ENCODE peak calls at places on chromosomes 7 and 10, in eight cellular contexts. E is uterus, T is tibial nerve, A is testis, G is body of pancreas, N is heart left ventricle, H is HepG2, R is esophagus squamous epithelium. J is an unnamed sample.

GRCh38 chr7:52917982-52918578 is 117.4 kb upstream of the POM121L12 start:
- DNase-seq in E (no peak), T (no peak), A (peak; percentile 46), G (no peak), N (no peak), H (no peak), R (no peak), J (no peak)

GRCh38 chr10:7471720-7472367 is 61.0 kb upstream of the SFMBT2 start:
- DNase-seq in E (no peak), T (no peak), A (no peak), G (peak; percentile 37), N (no peak), H (no peak), R (no peak), J (peak; percentile 67)

GRCh38 chr10:28315140-28315539 is 12.3 kb upstream of the MPP7 start:
- DNase-seq in E (no peak), T (no peak), A (no peak), G (no peak), N (no peak), H (no peak), R (no peak), J (no peak)

GRCh38 chr10:43970018-43970698 is 321.5 kb upstream of the ZNF32 start:
- DNase-seq in E (no peak), T (no peak), A (no peak), G (no peak), N (no peak), H (no peak), R (no peak), J (no peak)

GRCh38 chr7:28631995-28632394 is 219.7 kb downstream of the CREB5 start:
- DNase-seq in E (no peak), T (no peak), A (no peak), G (no peak), N (no peak), H (no peak), R (no peak), J (no peak)

GRCh38 chr10:129968937-129969527 is 5.0 kb upstream of the EBF3 start:
- DNase-seq in E (no peak), T (no peak), A (peak; percentile 73), G (peak; percentile 45), N (peak; percentile 58), H (peak; percentile 9), R (no peak), J (no peak)

GRCh38 chr7:146319625-146320024 is 203.0 kb downstream of the CNTNAP2 start:
- DNase-seq in E (no peak), T (no peak), A (no peak), G (no peak), N (no peak), H (no peak), R (no peak), J (no peak)

GRCh38 chr7:57769958-57770357 is 320.0 kb downstream of the ZNF716 start:
- DNase-seq in E (no peak), T (no peak), A (peak; percentile 42), G (no peak), N (no peak), H (no peak), R (no peak), J (no peak)

GRCh38 chr10:59057350-59057749 is 119.1 kb upstream of the PHYHIPL start:
- DNase-seq in E (no peak), T (no peak), A (no peak), G (no peak), N (no peak), H (peak; percentile 67), R (no peak), J (no peak)

GRCh38 chr7:47394751-47395252 is 187.1 kb downstream of the TNS3 start:
- DNase-seq in E (peak; percentile 12), T (no peak), A (no peak), G (no peak), N (no peak), H (no peak), R (no peak), J (peak; percentile 1)

GRCh38 chr7:2792240-2792639 is 51.9 kb downstream of the GNA12 start:
- DNase-seq in E (no peak), T (no peak), A (no peak), G (no peak), N (no peak), H (no peak), R (no peak), J (no peak)

GRCh38 chr7:74481458-74482324 is 28.0 kb downstream of the GTF2IRD1 start:
- DNase-seq in E (no peak), T (no peak), A (no peak), G (no peak), N (no peak), H (no peak), R (no peak), J (no peak)

GRCh38 chr10:71753091-71753959 is 20.0 kb downstream of the VSIR start:
- DNase-seq in E (peak; percentile 40), T (no peak), A (peak; percentile 62), G (peak; percentile 83), N (peak; percentile 68), H (peak; percentile 81), R (no peak), J (peak; percentile 59)

GRCh38 chr10:57657164-57657765 is 610.4 kb downstream of the IPMK start:
- DNase-seq in E (peak; percentile 29), T (peak; percentile 14), A (peak; percentile 78), G (peak; percentile 52), N (peak; percentile 9), H (peak; percentile 53), R (no peak), J (peak; percentile 31)

GRCh38 chr10:50417906-50418697 is 166.8 kb upstream of the ASAH2 start:
- DNase-seq in E (peak; percentile 51), T (peak; percentile 37), A (peak; percentile 50), G (peak; percentile 59), N (peak; percentile 79), H (peak; percentile 31), R (peak; percentile 19), J (peak; percentile 63)

GRCh38 chr7:152076324-152076821 is 50.9 kb downstream of the GALNT11 start:
- DNase-seq in E (no peak), T (no peak), A (peak; percentile 49), G (peak; percentile 68), N (no peak), H (peak; percentile 18), R (no peak), J (peak; percentile 47)

DNA sequence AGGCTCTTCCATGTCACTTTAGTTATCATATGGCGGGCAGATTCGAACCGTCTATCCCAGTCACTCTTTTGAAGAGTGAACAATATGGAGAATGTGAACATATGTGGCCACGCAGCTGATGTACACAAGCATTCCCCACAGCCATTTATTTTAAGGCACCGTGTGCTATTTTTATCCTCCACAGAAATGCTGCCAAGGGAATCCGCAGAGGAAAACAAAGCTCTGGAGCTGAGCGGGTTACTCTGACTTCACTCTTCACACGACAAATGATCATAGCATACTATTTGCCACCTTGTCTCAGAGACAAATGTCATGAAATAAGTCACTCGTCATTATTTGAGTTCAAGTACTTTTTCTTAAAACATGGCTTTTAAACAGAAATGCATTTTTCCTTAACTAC is 100.3 kb downstream of the CTBP2 start:
- DNase-seq in E (no peak), T (no peak), A (no peak), G (no peak), N (no peak), H (no peak), R (no peak), J (no peak)
- H3K27ac ChIP-seq in E (peak overlapping the region; percentile 99), T (peak overlapping the region; percentile 93), A (peak overlapping the region; percentile 80), G (no peak overlapping the region), N (peak overlapping the region; percentile 88), H (no peak overlapping the region), R (peak overlapping the region; percentile 90), J (peak overlapping the region; percentile 91)

GRCh38 chr10:93181929-93182327 is 108.2 kb downstream of the CYP26A1 start:
- DNase-seq in E (no peak), T (no peak), A (no peak), G (no peak), N (no peak), H (no peak), R (no peak), J (no peak)

GRCh38 chr10:93182790-93183189 is 109.1 kb downstream of the CYP26A1 start:
- DNase-seq in E (no peak), T (no peak), A (no peak), G (no peak), N (no peak), H (no peak), R (no peak), J (no peak)

GRCh38 chr10:93181249-93181928 is 107.7 kb downstream of the CYP26A1 start:
- DNase-seq in E (no peak), T (no peak), A (no peak), G (no peak), N (no peak), H (no peak), R (no peak), J (no peak)

GRCh38 chr10:93175490-93175889 is 101.8 kb downstream of the CYP26A1 start:
- DNase-seq in E (no peak), T (no peak), A (no peak), G (no peak), N (no peak), H (no peak), R (no peak), J (no peak)

DNA sequence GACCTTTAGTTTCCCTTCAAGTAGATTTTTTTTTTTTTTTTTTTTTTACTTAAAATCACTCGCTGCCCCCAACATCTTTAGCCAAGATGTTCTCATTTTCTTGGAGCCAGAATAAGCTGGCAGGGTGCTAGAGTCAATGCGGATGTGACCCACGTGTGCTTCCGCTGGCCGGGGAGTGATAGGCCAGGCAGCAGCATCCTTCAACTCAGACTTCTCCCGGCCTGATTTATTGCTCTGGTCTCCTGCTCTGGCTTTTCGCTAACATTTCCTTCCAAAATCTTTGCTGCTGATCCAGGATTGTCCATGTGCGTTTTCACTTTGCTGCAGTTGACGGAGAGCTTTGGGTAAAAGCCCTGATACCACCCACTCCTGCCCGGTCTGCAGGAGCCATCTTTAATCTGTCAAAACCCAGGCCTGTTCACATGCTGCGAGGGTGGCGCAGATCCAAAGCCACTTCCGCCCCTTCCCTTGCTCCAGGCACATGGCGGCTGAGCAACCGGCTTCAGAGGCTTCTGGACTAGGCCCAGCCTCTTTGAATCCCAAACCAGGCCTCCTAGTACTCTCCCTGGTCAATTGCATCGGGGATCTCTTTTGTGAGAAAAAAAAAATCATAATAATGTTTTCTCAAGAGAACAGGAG is 106.8 kb downstream of the CYP26A1 start:
- DNase-seq in E (no peak), T (no peak), A (peak; percentile 33), G (peak; percentile 34), N (peak; percentile 27), H (no peak), R (no peak), J (peak; percentile 12)
- TF ChIP-seq POLR2A in E (no peak), T (no peak), A (no peak), G (no peak), N (no peak), H (no peak), R (no peak), J (no peak)

DNA sequence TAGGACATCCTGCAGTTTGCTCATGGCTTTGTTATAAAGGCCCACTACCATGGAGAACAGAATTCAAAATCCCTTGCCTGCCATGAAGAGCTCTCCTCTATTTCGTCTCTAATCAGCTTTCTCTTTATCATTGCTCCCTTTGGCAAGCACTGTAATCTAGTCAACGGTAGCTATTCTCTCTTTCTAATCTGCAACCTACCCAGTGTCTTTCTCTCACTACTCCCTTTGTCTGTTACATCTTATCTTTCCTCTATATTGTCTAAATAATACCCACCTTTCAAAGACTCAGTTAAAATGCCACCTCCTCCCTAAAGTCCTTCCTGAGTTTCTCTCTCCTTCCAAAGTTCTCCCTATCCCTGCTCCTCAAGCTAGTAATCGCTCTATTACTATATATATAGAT is 108.1 kb downstream of the FZD1 start:
- DNase-seq in E (no peak), T (no peak), A (no peak), G (no peak), N (no peak), H (no peak), R (no peak), J (no peak)
- H3K27ac ChIP-seq in E (no peak overlapping the region), T (no peak overlapping the region), A (no peak overlapping the region), G (no peak overlapping the region), N (no peak overlapping the region), H (no peak overlapping the region), R (no peak overlapping the region), J (no peak overlapping the region)

GRCh38 chr10:70458329-70459060 is 17.0 kb upstream of the NODAL start:
- DNase-seq in E (peak; percentile 71), T (peak; percentile 41), A (peak; percentile 61), G (peak; percentile 78), N (peak; percentile 76), H (no peak), R (no peak), J (peak; percentile 67)
- TF ChIP-seq POLR2A in E (peak; percentile 36), T (no peak), A (no peak), G (no peak), N (no peak), H (no peak), R (no peak), J (no peak)

J was measured in transverse colon.